ENCODE peak calls at places on chromosomes 7 and 10, in seven cellular contexts. Y is adrenal gland, W is sigmoid colon, U is pancreas, L is hepatocyte, S is astrocyte of the spinal cord, D is BE2C. T is an unnamed sample.

GRCh38 chr7:121872831-121873764 is at the start of gene PTPRZ1:
- DNase-seq in Y (peak; percentile 25), W (no peak), U (peak; percentile 73), L (peak; percentile 69), S (peak; percentile 22), D (peak; percentile 25), T (peak; percentile 83)

GRCh38 chr10:22481687-22482539 is 136.6 kb downstream of the SPAG6 start:
- DNase-seq in Y (no peak), W (no peak), U (no peak), L (no peak), S (no peak), D (no peak), T (no peak)

GRCh38 chr10:72062341-72062740 is 26.0 kb downstream of the SPOCK2 start:
- DNase-seq in Y (peak; percentile 95), W (no peak), U (no peak), L (no peak), S (no peak), D (no peak), T (no peak)

GRCh38 chr10:788796-789748 is 99.6 kb upstream of the DIP2C start:
- DNase-seq in Y (peak; percentile 97), W (peak; percentile 94), U (peak; percentile 96), L (peak; percentile 80), S (peak; percentile 67), D (peak; percentile 85), T (peak; percentile 67)

GRCh38 chr10:29034592-29034991 is 254.3 kb upstream of the LYZL1 start:
- DNase-seq in Y (no peak), W (no peak), U (no peak), L (no peak), S (no peak), D (no peak), T (no peak)

GRCh38 chr7:155858521-155859061 is 46.3 kb upstream of the SHH start:
- DNase-seq in Y (peak; percentile 62), W (peak; percentile 19), U (no peak), L (peak; percentile 52), S (peak; percentile 20), D (no peak), T (no peak)

GRCh38 chr7:36277247-36277542 is 112.5 kb upstream of the ANLN start:
- DNase-seq in Y (peak; percentile 39), W (peak; percentile 58), U (no peak), L (no peak), S (no peak), D (no peak), T (no peak)

GRCh38 chr10:118907051-118907450 is 122.5 kb upstream of the NANOS1 start:
- DNase-seq in Y (no peak), W (no peak), U (no peak), L (no peak), S (no peak), D (no peak), T (no peak)

GRCh38 chr7:84901366-84901765 is 285.5 kb downstream of the SEMA3D start:
- DNase-seq in Y (no peak), W (no peak), U (no peak), L (no peak), S (no peak), D (no peak), T (no peak)

GRCh38 chr10:70286616-70287015 is 2.8 kb upstream of the NPFFR1 start:
- DNase-seq in Y (no peak), W (no peak), U (no peak), L (no peak), S (peak; percentile 9), D (no peak), T (no peak)

GRCh38 chr7:152014722-152015121 is 10.8 kb upstream of the GALNT11 start:
- DNase-seq in Y (no peak), W (no peak), U (no peak), L (no peak), S (no peak), D (no peak), T (no peak)

GRCh38 chr7:106358103-106358663 is 73.4 kb upstream of the NAMPT start:
- DNase-seq in Y (no peak), W (no peak), U (no peak), L (peak; percentile 23), S (peak; percentile 48), D (no peak), T (no peak)

GRCh38 chr10:35331894-35332640 is 4.2 kb upstream of the CCNY start:
- DNase-seq in Y (peak; percentile 54), W (peak; percentile 73), U (no peak), L (peak; percentile 72), S (peak; percentile 92), D (no peak), T (no peak)

GRCh38 chr10:351770-352318 is 216.6 kb downstream of the ZMYND11 start:
- DNase-seq in Y (no peak), W (no peak), U (no peak), L (no peak), S (no peak), D (no peak), T (no peak)

GRCh38 chr10:83612746-83613145 is 526.6 kb upstream of the GHITM start:
- DNase-seq in Y (no peak), W (no peak), U (no peak), L (no peak), S (no peak), D (no peak), T (no peak)

GRCh38 chr10:26448706-26449435 is 10.7 kb downstream of the APBB1IP start:
- DNase-seq in Y (no peak), W (no peak), U (no peak), L (no peak), S (no peak), D (no peak), T (no peak)

GRCh38 chr10:126062132-126063032 is 166.0 kb downstream of the FANK1 start:
- DNase-seq in Y (peak; percentile 92), W (peak; percentile 84), U (no peak), L (peak; percentile 68), S (peak; percentile 98), D (peak; percentile 60), T (no peak)

GRCh38 chr10:12835709-12836108 is 165.8 kb downstream of the CCDC3 start:
- DNase-seq in Y (no peak), W (no peak), U (no peak), L (no peak), S (peak; percentile 62), D (no peak), T (no peak)

GRCh38 chr10:15168296-15168780 is at the start of gene NMT2:
- DNase-seq in Y (no peak), W (no peak), U (peak; percentile 96), L (no peak), S (no peak), D (peak; percentile 90), T (no peak)

GRCh38 chr7:148856035-148856881 is 27.8 kb downstream of the EZH2 start:
- DNase-seq in Y (peak; percentile 24), W (no peak), U (no peak), L (peak; percentile 27), S (peak; percentile 34), D (peak; percentile 29), T (peak; percentile 26)

GRCh38 chr7:70788276-70788675 is 343.7 kb upstream of the GALNT17 start:
- DNase-seq in Y (no peak), W (no peak), U (no peak), L (no peak), S (no peak), D (no peak), T (no peak)

GRCh38 chr7:94303736-94304135 is 91.0 kb upstream of the COL1A2 start:
- DNase-seq in Y (no peak), W (peak; percentile 72), U (no peak), L (peak; percentile 79), S (peak; percentile 82), D (no peak), T (no peak)

GRCh38 chr10:47356708-47357107 is 8.5 kb downstream of the RBP3 start:
- DNase-seq in Y (no peak), W (no peak), U (no peak), L (no peak), S (no peak), D (no peak), T (no peak)

GRCh38 chr10:31466313-31466712 is 147.3 kb downstream of the ZEB1 start:
- DNase-seq in Y (no peak), W (no peak), U (no peak), L (no peak), S (no peak), D (no peak), T (no peak)

GRCh38 chr7:57868771-57869483 is 418.9 kb downstream of the ZNF716 start:
- DNase-seq in Y (no peak), W (no peak), U (peak; percentile 27), L (peak; percentile 3), S (no peak), D (no peak), T (no peak)

GRCh38 chr10:123588386-123588914 is 77.7 kb upstream of the GPR26 start:
- DNase-seq in Y (no peak), W (no peak), U (no peak), L (no peak), S (no peak), D (no peak), T (no peak)

GRCh38 chr10:22251751-22252285 is 34.0 kb upstream of the EBLN1 start:
- DNase-seq in Y (peak; percentile 46), W (peak; percentile 79), U (no peak), L (peak; percentile 25), S (peak; percentile 66), D (peak; percentile 54), T (peak; percentile 58)

DNA sequence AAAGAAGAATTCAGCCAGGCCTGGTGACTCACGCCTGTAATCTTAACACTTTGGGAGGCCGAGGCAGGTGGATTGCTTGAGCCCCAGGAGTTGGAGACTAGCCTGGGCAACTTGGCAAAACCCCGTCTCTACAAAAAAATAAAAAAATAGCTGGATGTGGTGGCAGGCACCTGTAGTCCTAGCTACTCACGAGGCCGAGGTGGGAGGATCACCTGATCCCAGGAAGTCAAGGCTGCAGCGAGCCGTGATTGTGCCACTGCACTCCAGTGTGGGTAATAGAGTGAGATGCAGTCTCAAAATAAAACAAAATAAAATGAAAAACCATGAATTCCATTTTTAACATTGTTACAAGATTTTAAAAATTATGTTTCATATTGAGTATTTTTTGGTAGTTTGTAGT is 988.9 kb upstream of the ZNF722 start:
- DNase-seq in Y (no peak), W (no peak), U (no peak), L (no peak), S (no peak), D (no peak), T (no peak)
- TF ChIP-seq CTCF in Y (no peak), W (no peak), U (no peak), L (no peak), S (no peak), D (no peak), T (no peak)

DNA sequence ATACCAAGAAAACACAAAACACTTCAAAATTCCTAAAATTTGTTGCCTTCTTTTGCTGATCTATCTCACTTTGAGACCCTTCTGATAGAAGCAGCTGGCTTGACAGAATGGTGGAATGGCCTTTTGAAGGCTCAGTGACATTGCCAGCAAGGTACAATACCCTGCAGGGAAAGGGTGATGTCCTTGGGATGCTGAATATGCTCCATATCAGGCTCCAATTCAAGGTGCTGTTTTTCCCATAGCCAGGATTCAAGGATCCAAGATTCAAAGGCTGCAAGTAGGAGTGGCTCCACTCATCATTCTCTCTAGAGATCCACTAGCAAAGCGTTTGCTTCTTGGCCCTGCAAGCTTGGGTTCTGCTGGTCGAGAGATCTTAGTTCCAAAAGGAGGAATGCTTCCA is 120.4 kb downstream of the USP6NL start:
- DNase-seq in Y (no peak), W (no peak), U (no peak), L (no peak), S (no peak), D (no peak), T (no peak)
- TF ChIP-seq CTCF in Y (no peak), W (no peak), U (no peak), L (no peak), S (no peak), D (no peak), T (no peak)

GRCh38 chr10:64271983-64272382 is 750.8 kb downstream of the REEP3 start:
- DNase-seq in Y (no peak), W (no peak), U (no peak), L (no peak), S (no peak), D (no peak), T (no peak)
- TF ChIP-seq CTCF in Y (no peak), W (no peak), U (no peak), L (peak; percentile 4), S (peak; percentile 5), D (peak; percentile 35), T (no peak)

GRCh38 chr10:97103682-97104081 is 82.1 kb downstream of the SLIT1 start:
- DNase-seq in Y (no peak), W (no peak), U (no peak), L (no peak), S (no peak), D (no peak), T (no peak)
- TF ChIP-seq CTCF in Y (no peak), W (no peak), U (no peak), L (no peak), S (no peak), D (no peak), T (no peak)